ENCODE peak calls at places on chromosomes 5 and 9, in five cellular contexts. P, K, E, C and B are unnamed samples.

GRCh38 chr5:112174959-112175594 is 244.0 kb downstream of the EPB41L4A start:
- DNase-seq in C (peak; percentile 57), K (peak; percentile 63), P (peak; percentile 52), E (no peak), B (no peak)

GRCh38 chr9:137270929-137271695 is 6.4 kb upstream of the TOR4A start:
- DNase-seq in K (no peak), C (no peak), P (no peak), E (no peak), B (no peak)

GRCh38 chr5:16934123-16934522 is 2.0 kb downstream of the MYO10 start:
- DNase-seq in P (peak; percentile 77), E (peak; percentile 28), C (no peak), K (peak; percentile 80), B (no peak)

GRCh38 chr9:91589101-91589553 is 165.5 kb upstream of the NFIL3 start:
- DNase-seq in K (peak; percentile 4), P (peak; percentile 34), E (no peak), C (no peak), B (no peak)

GRCh38 chr5:107630184-107630583 is 40.6 kb downstream of the EFNA5 start:
- DNase-seq in C (no peak), E (no peak), P (no peak), K (no peak), B (no peak)

GRCh38 chr9:83307051-83307724 is 231.0 kb downstream of the FRMD3 start:
- DNase-seq in C (no peak), E (no peak), P (no peak), K (no peak), B (no peak)

GRCh38 chr5:125587631-125588030 is 835.6 kb upstream of the GRAMD2B start:
- DNase-seq in P (no peak), E (no peak), K (no peak), C (no peak), B (no peak)

GRCh38 chr9:94016744-94017143 is 61.6 kb upstream of the BARX1 start:
- DNase-seq in P (no peak), C (no peak), E (no peak), K (no peak), B (no peak)

GRCh38 chr9:83432104-83432627 is 106.0 kb downstream of the FRMD3 start:
- DNase-seq in E (no peak), P (no peak), C (peak; percentile 22), K (peak; percentile 62), B (no peak)

GRCh38 chr5:154986151-154986550 is 27.4 kb upstream of the KIF4B start:
- DNase-seq in K (no peak), P (no peak), C (no peak), E (no peak), B (no peak)

GRCh38 chr5:98108497-98108896 is 665.0 kb upstream of the RGMB start:
- DNase-seq in C (no peak), E (no peak), K (no peak), P (no peak), B (no peak)

GRCh38 chr9:126151671-126152050 is 175.0 kb upstream of the MVB12B start:
- DNase-seq in K (no peak), E (no peak), C (no peak), P (no peak), B (no peak)

GRCh38 chr5:163408311-163408923 is 29.0 kb upstream of the CCNG1 start:
- DNase-seq in P (peak; percentile 58), K (peak; percentile 55), E (peak; percentile 28), C (peak; percentile 54), B (no peak)